ENCODE peak calls at places on chromosome 16, in ten cellular contexts. D is endothelial cell; W is activated CD4-positive, alpha-beta T cell treated with anti-CD3 and anti-CD28 coated beads for 36 hours; F is RWPE2; O is fibroblast of the conjunctiva; Y is hippocampal formation; A is GM03348; Q is HEK293T; U is naive thymus-derived CD4-positive, alpha-beta T cell; H is NCI-H524. T is an unnamed sample.

GRCh38 chr16:82358161-82358560 is 188.1 kb upstream of the MPHOSPH6 start:
- DNase-seq in D (no peak), W (no peak), F (no peak), O (no peak), Y (no peak), A (no peak), Q (no peak), U (no peak), H (peak), T (no peak)

GRCh38 chr16:57601801-57602478 is 26.5 kb upstream of the ADGRG1 start:
- DNase-seq in D (no peak), W (peak), F (no peak), O (no peak), Y (no peak), A (no peak), Q (no peak), U (peak), H (no peak), T (no peak)

GRCh38 chr16:77499373-77500285 is 64.8 kb upstream of the ADAMTS18 start:
- DNase-seq in D (no peak), W (no peak), F (no peak), O (peak), Y (no peak), A (peak), Q (peak), U (no peak), H (no peak), T (no peak)

GRCh38 chr16:58511933-58512815 is 3.1 kb upstream of the SETD6 start:
- DNase-seq in D (peak), W (peak), F (peak), O (peak), Y (peak), A (peak), Q (peak), U (peak), H (peak), T (peak)

GRCh38 chr16:46948548-46949166 is 24.8 kb downstream of the DNAJA2 start:
- DNase-seq in D (no peak), W (no peak), F (no peak), O (no peak), Y (no peak), A (no peak), Q (no peak), U (no peak), H (no peak), T (no peak)

GRCh38 chr16:27995378-27995777 is 68.1 kb downstream of the GSG1L start:
- DNase-seq in D (no peak), W (no peak), F (no peak), O (no peak), Y (no peak), A (no peak), Q (no peak), U (no peak), H (no peak), T (no peak)

GRCh38 chr16:81550412-81550768 is 105.8 kb downstream of the CMIP start:
- DNase-seq in D (no peak), W (no peak), F (no peak), O (no peak), Y (no peak), A (no peak), Q (no peak), U (no peak), H (no peak), T (no peak)

GRCh38 chr16:24834459-24835335 is 11.1 kb upstream of the SLC5A11 start:
- DNase-seq in D (peak), W (peak), F (no peak), O (no peak), Y (peak), A (peak), Q (peak), U (no peak), H (peak), T (peak)

GRCh38 chr16:87930456-87930855 is 5.9 kb downstream of the CA5A start:
- DNase-seq in D (no peak), W (peak), F (no peak), O (no peak), Y (no peak), A (peak), Q (peak), U (no peak), H (peak), T (no peak)

GRCh38 chr16:84940670-84941551 is 70.4 kb downstream of the ZDHHC7 start:
- DNase-seq in D (no peak), W (no peak), F (no peak), O (peak), Y (no peak), A (peak), Q (no peak), U (no peak), H (no peak), T (no peak)

GRCh38 chr16:346587-346986 is 5.9 kb downstream of the AXIN1 start:
- DNase-seq in D (no peak), W (no peak), F (peak), O (no peak), Y (no peak), A (no peak), Q (no peak), U (no peak), H (no peak), T (peak)

GRCh38 chr16:68473358-68474064 is 25.2 kb upstream of the SMPD3 start:
- DNase-seq in D (peak), W (no peak), F (no peak), O (no peak), Y (no peak), A (no peak), Q (no peak), U (no peak), H (no peak), T (no peak)

GRCh38 chr16:88376053-88376834 is 6.5 kb upstream of the ZNF469 start:
- DNase-seq in D (no peak), W (no peak), F (peak), O (no peak), Y (peak), A (no peak), Q (no peak), U (no peak), H (no peak), T (no peak)

GRCh38 chr16:8631818-8632217 is 10.3 kb downstream of the METTL22 start:
- DNase-seq in D (no peak), W (no peak), F (no peak), O (no peak), Y (no peak), A (no peak), Q (no peak), U (no peak), H (no peak), T (no peak)

GRCh38 chr16:89828199-89828869 is at the start of gene SPIRE2:
- DNase-seq in D (peak), W (peak), F (no peak), O (no peak), Y (peak), A (peak), Q (peak), U (peak), H (peak), T (peak)

GRCh38 chr16:67163164-67163902 is 1.2 kb upstream of the HSF4 start:
- DNase-seq in D (no peak), W (peak), F (peak), O (no peak), Y (peak), A (no peak), Q (no peak), U (peak), H (peak), T (peak)

GRCh38 chr16:12551946-12552345 is 251.7 kb downstream of the CPPED1 start:
- DNase-seq in D (no peak), W (no peak), F (no peak), O (no peak), Y (no peak), A (no peak), Q (no peak), U (no peak), H (no peak), T (peak)

GRCh38 chr16:49469930-49470451 is 96.4 kb downstream of the C16orf78 start:
- DNase-seq in D (no peak), W (no peak), F (no peak), O (no peak), Y (no peak), A (no peak), Q (no peak), U (no peak), H (peak), T (no peak)

GRCh38 chr16:67247698-67248400 is 568 bp upstream of the FHOD1 start:
- DNase-seq in D (no peak), W (no peak), F (no peak), O (no peak), Y (no peak), A (no peak), Q (no peak), U (no peak), H (no peak), T (no peak)

GRCh38 chr16:56576585-56577299 is 11.9 kb downstream of the MT4 start:
- DNase-seq in D (peak), W (peak), F (no peak), O (peak), Y (peak), A (peak), Q (peak), U (peak), H (peak), T (peak)

GRCh38 chr16:2002406-2003230 is 7.0 kb downstream of the ZNF598 start:
- DNase-seq in D (no peak), W (no peak), F (no peak), O (no peak), Y (no peak), A (no peak), Q (no peak), U (no peak), H (no peak), T (no peak)

GRCh38 chr16:81585785-81586184 is 141.2 kb downstream of the CMIP start:
- DNase-seq in D (peak), W (no peak), F (no peak), O (no peak), Y (no peak), A (no peak), Q (peak), U (no peak), H (peak), T (no peak)

GRCh38 chr16:30786115-30786935 is 680 bp downstream of the ZNF629 start:
- DNase-seq in D (peak), W (peak), F (peak), O (no peak), Y (no peak), A (peak), Q (peak), U (no peak), H (no peak), T (peak)

GRCh38 chr16:11597268-11597690 is 10.6 kb upstream of the LITAF start:
- DNase-seq in D (no peak), W (peak), F (no peak), O (no peak), Y (no peak), A (peak), Q (no peak), U (no peak), H (no peak), T (no peak)

GRCh38 chr16:5032748-5033167 is 977 bp downstream of the NAGPA start:
- DNase-seq in D (no peak), W (peak), F (no peak), O (no peak), Y (no peak), A (no peak), Q (no peak), U (no peak), H (no peak), T (no peak)

GRCh38 chr16:56608876-56609462 is 585 bp downstream of the MT2A start:
- DNase-seq in D (no peak), W (peak), F (peak), O (no peak), Y (no peak), A (no peak), Q (no peak), U (no peak), H (peak), T (no peak)